ENCODE peak calls at places on chromosome 4, in five cellular contexts. U is thyroid gland, G is tibial nerve, I is heart left ventricle, F is sigmoid colon. N is an unnamed sample.

GRCh38 chr4:7397206-7398103 is 37.3 kb downstream of the PSAPL1 start:
- DNase-seq in F (no peak), G (no peak), I (no peak), U (no peak), N (no peak)

GRCh38 chr4:2427383-2428334 is 8.9 kb downstream of the CFAP99 start:
- DNase-seq in G (no peak), I (no peak), U (no peak), F (no peak), N (no peak)

GRCh38 chr4:40227284-40227683 is 30.5 kb downstream of the RHOH start:
- DNase-seq in U (no peak), I (no peak), F (no peak), G (no peak), N (no peak)

GRCh38 chr4:14636563-14636962 is 365.7 kb upstream of the CPEB2 start:
- DNase-seq in U (no peak), F (no peak), G (no peak), I (no peak), N (no peak)

GRCh38 chr4:5890063-5890727 is 2.7 kb downstream of the CRMP1 start:
- DNase-seq in F (no peak), G (no peak), U (no peak), I (no peak), N (no peak)

GRCh38 chr4:108072300-108072699 is 82.6 kb downstream of the HADH start:
- DNase-seq in F (no peak), U (peak), I (no peak), G (no peak), N (no peak)

GRCh38 chr4:71266090-71266794 is 72.6 kb upstream of the SLC4A4 start:
- DNase-seq in F (no peak), I (no peak), U (no peak), G (no peak), N (peak)

GRCh38 chr4:3201718-3202702 is 46.9 kb upstream of the MSANTD1 start:
- DNase-seq in F (no peak), I (no peak), U (peak), G (no peak), N (no peak)

GRCh38 chr4:74541611-74542177 is 96.8 kb downstream of the AREG start:
- DNase-seq in F (no peak), G (no peak), U (no peak), I (no peak), N (no peak)

GRCh38 chr4:72531322-72531721 is 37.7 kb downstream of the ADAMTS3 start:
- DNase-seq in U (no peak), I (no peak), F (no peak), G (no peak), N (no peak)

GRCh38 chr4:58749206-58749605 is 1639.0 kb upstream of the IGFBP7 start:
- DNase-seq in G (no peak), U (peak), F (no peak), I (no peak), N (no peak)

GRCh38 chr4:85147481-85148076 is 181.1 kb upstream of the WDFY3 start:
- DNase-seq in U (peak), G (peak), I (peak), F (peak), N (no peak)

GRCh38 chr4:85151349-85151748 is 184.9 kb upstream of the WDFY3 start:
- DNase-seq in F (no peak), U (no peak), G (no peak), I (no peak), N (no peak)

GRCh38 chr4:85151786-85152185 is 185.3 kb upstream of the WDFY3 start:
- DNase-seq in F (no peak), G (no peak), U (no peak), I (no peak), N (no peak)

GRCh38 chr4:85152490-85152889 is 186.0 kb upstream of the WDFY3 start:
- DNase-seq in G (no peak), I (no peak), U (no peak), F (no peak), N (no peak)

GRCh38 chr4:85149656-85150055 is 183.2 kb upstream of the WDFY3 start:
- DNase-seq in F (no peak), G (no peak), U (no peak), I (no peak), N (no peak)
- H3K27ac ChIP-seq in F (no peak), G (no peak), U (no peak), I (no peak), N (no peak)

GRCh38 chr4:183628189-183628588 is 30.8 kb downstream of the RWDD4 start:
- DNase-seq in G (no peak), I (no peak), U (no peak), F (no peak), N (no peak)

GRCh38 chr4:183621875-183622274 is 37.1 kb downstream of the RWDD4 start:
- DNase-seq in U (no peak), I (no peak), G (no peak), F (no peak), N (no peak)

GRCh38 chr4:183624548-183624947 is 34.4 kb downstream of the RWDD4 start:
- DNase-seq in G (no peak), F (no peak), U (no peak), I (no peak), N (no peak)

GRCh38 chr4:183631577-183632198 is 27.3 kb downstream of the RWDD4 start:
- DNase-seq in U (peak), I (no peak), G (no peak), F (no peak), N (no peak)

GRCh38 chr4:183626168-183626567 is 32.8 kb downstream of the RWDD4 start:
- DNase-seq in F (no peak), U (no peak), I (no peak), G (no peak), N (no peak)
- H3K27ac ChIP-seq in F (no peak), U (no peak), I (no peak), G (no peak), N (no peak)

DNA sequence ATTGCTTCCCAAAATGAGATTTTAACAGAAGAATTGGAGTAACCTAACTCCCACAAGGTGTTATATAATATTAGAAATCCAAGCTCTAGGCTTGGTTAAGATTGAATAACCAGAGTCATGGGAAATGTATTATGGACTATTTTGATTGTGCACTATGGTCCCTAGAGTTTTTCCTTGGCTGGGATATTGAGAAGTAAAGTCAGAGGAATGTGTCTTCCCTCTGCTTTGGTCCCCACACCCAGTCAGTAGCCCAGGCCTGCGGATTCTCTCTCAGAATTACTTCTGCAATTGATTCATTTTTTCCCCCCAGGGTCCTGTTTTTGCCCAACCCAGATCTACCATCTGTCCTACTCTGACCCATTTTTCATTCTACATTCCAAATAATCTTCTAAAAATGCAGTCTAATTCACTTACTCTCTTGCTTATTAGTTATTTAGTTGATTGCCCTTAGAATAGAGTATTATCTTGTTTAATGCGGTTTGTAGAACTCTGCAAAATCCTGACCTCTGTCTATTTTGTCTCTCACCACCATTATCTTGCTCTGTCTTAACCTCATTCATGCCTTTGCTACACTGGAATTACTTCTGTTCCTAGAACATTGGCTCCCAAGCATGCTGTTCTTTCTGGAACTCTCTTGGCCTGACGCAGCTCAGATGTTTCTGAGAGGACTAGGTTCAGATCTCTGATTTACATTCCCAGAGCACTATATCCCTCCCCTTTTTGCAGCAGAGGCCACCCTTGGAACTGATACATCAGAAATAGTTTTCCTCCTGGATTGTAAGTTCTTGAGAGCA is 23.6 kb downstream of the GUCY1A1 start:
- DNase-seq in F (no peak), U (no peak), G (no peak), I (no peak), N (no peak)
- H3K27ac ChIP-seq in F (peak), U (peak), G (no peak), I (peak), N (no peak)

GRCh38 chr4:140238353-140239041 is 84.5 kb upstream of the MAML3 start:
- DNase-seq in I (peak), G (peak), F (peak), U (peak), N (peak)
- H3K27ac ChIP-seq in I (peak), G (peak), F (peak), U (peak), N (peak)

GRCh38 chr4:89305712-89306437 is 1.7 kb downstream of the GPRIN3 start:
- DNase-seq in G (no peak), U (no peak), F (no peak), I (no peak), N (no peak)
- H3K27ac ChIP-seq in G (no peak), U (no peak), F (no peak), I (peak), N (no peak)

DNA sequence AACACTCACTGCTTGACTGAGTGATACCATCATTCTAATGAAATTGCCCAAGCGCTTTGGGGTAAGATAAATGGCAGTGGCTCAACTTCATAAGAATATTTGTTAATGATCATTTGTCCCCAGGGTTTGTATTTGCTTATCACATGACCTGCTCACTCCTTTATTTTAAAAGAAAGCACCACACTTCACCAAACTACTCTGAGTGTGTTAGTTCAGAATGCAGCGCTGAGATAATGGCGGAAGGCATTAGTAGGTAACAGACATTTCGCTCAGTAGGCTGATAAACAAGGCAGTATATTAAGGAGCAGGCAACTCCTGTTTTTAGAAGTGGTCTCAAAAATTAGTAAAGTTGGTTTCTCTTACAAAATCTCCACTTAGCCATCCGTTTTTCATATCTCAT is 1.6 kb downstream of the SNX25 start:
- DNase-seq in I (no peak), F (no peak), U (no peak), G (no peak), N (no peak)
- H3K27ac ChIP-seq in I (peak), F (peak), U (peak), G (peak), N (no peak)

N was measured in psoas muscle.